ENCODE peak calls at places on chromosomes 4 and X, in five cellular contexts. M is uterus, L is thyroid gland, X is endodermal cell, W is ascending aorta. E is an unnamed sample.

GRCh38 chr4:2041234-2042130 is 17.6 kb upstream of the NAT8L start:
- DNase-seq in M (no peak), L (peak), X (peak), W (peak), E (no peak)

GRCh38 chr4:125323547-125324100 is 8.9 kb downstream of the FAT4 start:
- DNase-seq in M (no peak), L (peak), X (no peak), W (no peak), E (no peak)

GRCh38 chr4:88333741-88334405 is 44.8 kb upstream of the HERC6 start:
- DNase-seq in M (peak), L (no peak), X (no peak), W (no peak), E (peak)

GRCh38 chr4:168390041-168390440 is 71.5 kb upstream of the DDX60 start:
- DNase-seq in M (no peak), L (no peak), X (no peak), W (no peak), E (no peak)

GRCh38 chr4:793941-794621 is 31.8 kb downstream of the CPLX1 start:
- DNase-seq in M (no peak), L (no peak), X (no peak), W (no peak), E (no peak)

GRCh38 chr4:20359692-20360091 is 108.0 kb downstream of the SLIT2 start:
- DNase-seq in M (no peak), L (no peak), X (no peak), W (no peak), E (no peak)

GRCh38 chrX:149992918-149993317 is 54.6 kb upstream of the EOLA2 start:
- DNase-seq in M (no peak), L (no peak), X (no peak), W (no peak), E (no peak)

GRCh38 chr4:74112399-74113090 is 13.6 kb upstream of the CXCL2 start:
- DNase-seq in M (no peak), L (peak), X (no peak), W (no peak), E (no peak)

GRCh38 chr4:135492439-135492838 is 1290.8 kb upstream of the PABPC4L start:
- DNase-seq in M (no peak), L (no peak), X (no peak), W (no peak), E (no peak)

GRCh38 chr4:150501019-150501727 is 80.8 kb upstream of the MAB21L2 start:
- DNase-seq in M (no peak), L (no peak), X (no peak), W (no peak), E (no peak)

GRCh38 chr4:73599182-73599581 is 21.1 kb downstream of the RASSF6 start:
- DNase-seq in M (no peak), L (no peak), X (peak), W (no peak), E (no peak)

GRCh38 chrX:103157511-103158316 is 57.2 kb upstream of the BEX4 start:
- DNase-seq in M (no peak), L (peak), X (peak), W (no peak), E (no peak)

GRCh38 chr4:12889054-12889453 is 595.1 kb downstream of the RAB28 start:
- DNase-seq in M (no peak), L (no peak), X (no peak), W (no peak), E (no peak)
- H3K4me3 ChIP-seq in M (no peak), L (no peak), X (no peak), W (no peak), E (no peak)

GRCh38 chr4:183586824-183587223 is 72.2 kb downstream of the RWDD4 start:
- DNase-seq in M (no peak), L (no peak), X (no peak), W (no peak), E (peak)
- H3K27ac ChIP-seq in M (no peak), L (no peak), X (no peak), W (no peak), E (peak)

GRCh38 chr4:3784469-3785291 is 18.5 kb downstream of the ADRA2C start:
- DNase-seq in M (no peak), L (no peak), X (no peak), W (no peak), E (no peak)

GRCh38 chr4:3781997-3782930 is 16.1 kb downstream of the ADRA2C start:
- DNase-seq in M (no peak), L (no peak), X (no peak), W (no peak), E (no peak)

GRCh38 chr4:3781193-3781886 is 15.2 kb downstream of the ADRA2C start:
- DNase-seq in M (no peak), L (no peak), X (peak), W (no peak), E (no peak)

GRCh38 chr4:3785292-3785565 is 19.0 kb downstream of the ADRA2C start:
- DNase-seq in M (no peak), L (no peak), X (no peak), W (no peak), E (no peak)

GRCh38 chr4:3783691-3784306 is 17.6 kb downstream of the ADRA2C start:
- DNase-seq in M (no peak), L (no peak), X (peak), W (no peak), E (no peak)
- TF ChIP-seq CTCF in M (peak), L (peak), X (peak), W (peak), E (no peak)

GRCh38 chr4:122810669-122811068 is 16.0 kb upstream of the FGF2 start:
- DNase-seq in M (no peak), L (no peak), X (no peak), W (no peak), E (no peak)
- H3K4me3 ChIP-seq in M (no peak), L (no peak), X (no peak), W (no peak), E (no peak)